ENCODE peak calls at places on chromosome 16, in ten cellular contexts. V, T, U, P, L, M, H, E, Z and D are unnamed samples.

GRCh38 chr16:84826558-84826941 is 6.8 kb downstream of the CRISPLD2 start:
- DNase-seq in V (no peak), T (no peak), U (no peak), P (no peak), L (no peak), M (no peak), H (no peak), E (peak), Z (no peak), D (peak)

GRCh38 chr16:1979271-1980025 is 1.8 kb downstream of the NOXO1 start:
- DNase-seq in V (peak), T (peak), U (no peak), P (no peak), L (no peak), M (no peak), H (peak), E (no peak), Z (no peak), D (peak)

GRCh38 chr16:11609474-11610120 is 22.9 kb upstream of the LITAF start:
- DNase-seq in V (no peak), T (no peak), U (no peak), P (no peak), L (no peak), M (no peak), H (no peak), E (no peak), Z (no peak), D (no peak)

GRCh38 chr16:67312450-67313118 is 14.0 kb downstream of the KCTD19 start:
- DNase-seq in V (no peak), T (no peak), U (no peak), P (no peak), L (no peak), M (no peak), H (no peak), E (no peak), Z (no peak), D (no peak)

GRCh38 chr16:3469736-3470135 is 25.6 kb downstream of the C16orf90 start:
- DNase-seq in V (no peak), T (no peak), U (no peak), P (no peak), L (no peak), M (no peak), H (no peak), E (no peak), Z (no peak), D (no peak)

GRCh38 chr16:50771366-50771765 is 29.5 kb downstream of the CYLD start:
- DNase-seq in V (no peak), T (no peak), U (no peak), P (no peak), L (no peak), M (peak), H (no peak), E (no peak), Z (no peak), D (no peak)

GRCh38 chr16:47644166-47644565 is 183.0 kb downstream of the PHKB start:
- DNase-seq in V (no peak), T (no peak), U (no peak), P (no peak), L (no peak), M (peak), H (no peak), E (peak), Z (no peak), D (no peak)

GRCh38 chr16:24836836-24837235 is 8.9 kb upstream of the SLC5A11 start:
- DNase-seq in V (no peak), T (no peak), U (no peak), P (no peak), L (no peak), M (no peak), H (no peak), E (no peak), Z (no peak), D (no peak)